ENCODE peak calls at places on chromosomes 6 and 20, in five cellular contexts. One of them, this sample, is unnamed.

GRCh38 chr20:50996901-50997830 is 25.7 kb downstream of the KCNG1 start:
- DNase-seq in colonic mucosa: no peak
- DNase-seq in uterus: no peak
- DNase-seq in cardiac muscle cell: no peak
- DNase-seq in Caco-2: no peak
- DNase-seq in this sample: peak; percentile 40

GRCh38 chr6:105509506-105510331 is 106.8 kb upstream of the PREP start:
- DNase-seq in cardiac muscle cell: peak; percentile 43
- DNase-seq in uterus: peak; percentile 21
- DNase-seq in Caco-2: peak; percentile 36
- DNase-seq in colonic mucosa: no peak
- DNase-seq in this sample: no peak

GRCh38 chr6:169141706-169142705 is 111.6 kb downstream of the THBS2 start:
- DNase-seq in cardiac muscle cell: no peak
- DNase-seq in uterus: peak; percentile 69
- DNase-seq in colonic mucosa: no peak
- DNase-seq in Caco-2: no peak
- DNase-seq in this sample: peak; percentile 42

GRCh38 chr6:132247381-132248159 is 153.7 kb downstream of the MOXD1 start:
- DNase-seq in cardiac muscle cell: no peak
- DNase-seq in Caco-2: no peak
- DNase-seq in uterus: no peak
- DNase-seq in colonic mucosa: no peak
- DNase-seq in this sample: peak; percentile 52

GRCh38 chr6:81996414-81996813 is 243.9 kb upstream of the TENT5A start:
- DNase-seq in uterus: no peak
- DNase-seq in colonic mucosa: no peak
- DNase-seq in Caco-2: no peak
- DNase-seq in cardiac muscle cell: no peak
- DNase-seq in this sample: peak; percentile 87

GRCh38 chr20:568097-568864 is 24.7 kb upstream of the CSNK2A1 start:
- DNase-seq in colonic mucosa: no peak
- DNase-seq in uterus: no peak
- DNase-seq in Caco-2: no peak
- DNase-seq in cardiac muscle cell: peak; percentile 69
- DNase-seq in this sample: no peak

GRCh38 chr6:158068156-158068892 is 86.7 kb downstream of the SYNJ2 start:
- DNase-seq in Caco-2: no peak
- DNase-seq in colonic mucosa: no peak
- DNase-seq in cardiac muscle cell: no peak
- DNase-seq in uterus: no peak
- DNase-seq in this sample: no peak

GRCh38 chr6:35449287-35449881 is 2.8 kb upstream of the FANCE start:
- DNase-seq in colonic mucosa: no peak
- DNase-seq in Caco-2: peak; percentile 58
- DNase-seq in uterus: no peak
- DNase-seq in cardiac muscle cell: peak; percentile 82
- DNase-seq in this sample: peak; percentile 71

GRCh38 chr20:46279104-46279503 is 29.2 kb downstream of the CDH22 start:
- DNase-seq in cardiac muscle cell: no peak
- DNase-seq in colonic mucosa: no peak
- DNase-seq in Caco-2: no peak
- DNase-seq in uterus: no peak
- DNase-seq in this sample: no peak

GRCh38 chr6:166786704-166787293 is 159.7 kb upstream of the RPS6KA2 start:
- DNase-seq in uterus: no peak
- DNase-seq in cardiac muscle cell: peak; percentile 79
- DNase-seq in colonic mucosa: peak; percentile 27
- DNase-seq in Caco-2: peak; percentile 65
- DNase-seq in this sample: peak; percentile 69

GRCh38 chr20:51862796-51863195 is 60.5 kb upstream of the SALL4 start:
- DNase-seq in Caco-2: no peak
- DNase-seq in cardiac muscle cell: no peak
- DNase-seq in uterus: no peak
- DNase-seq in colonic mucosa: no peak
- DNase-seq in this sample: peak; percentile 65

GRCh38 chr6:151178373-151178772 is 61.4 kb upstream of the AKAP12 start:
- DNase-seq in uterus: no peak
- DNase-seq in colonic mucosa: no peak
- DNase-seq in cardiac muscle cell: no peak
- DNase-seq in Caco-2: no peak
- DNase-seq in this sample: no peak

GRCh38 chr20:35311822-35312221 is 19.6 kb upstream of the FAM83C start:
- DNase-seq in colonic mucosa: no peak
- DNase-seq in uterus: no peak
- DNase-seq in Caco-2: no peak
- DNase-seq in cardiac muscle cell: no peak
- DNase-seq in this sample: no peak

GRCh38 chr6:119308994-119309657 is 40.4 kb downstream of the MAN1A1 start:
- DNase-seq in cardiac muscle cell: no peak
- DNase-seq in uterus: no peak
- DNase-seq in colonic mucosa: no peak
- DNase-seq in Caco-2: no peak
- DNase-seq in this sample: peak; percentile 42

GRCh38 chr20:21693322-21693721 is 12.1 kb upstream of the PAX1 start:
- DNase-seq in Caco-2: peak; percentile 16
- DNase-seq in uterus: no peak
- DNase-seq in cardiac muscle cell: peak; percentile 36
- DNase-seq in colonic mucosa: no peak
- DNase-seq in this sample: no peak

GRCh38 chr6:44012078-44012493 is 115.2 kb downstream of the MRPL14 start:
- DNase-seq in uterus: peak; percentile 10
- DNase-seq in colonic mucosa: no peak
- DNase-seq in cardiac muscle cell: no peak
- DNase-seq in Caco-2: no peak
- DNase-seq in this sample: peak; percentile 99

GRCh38 chr6:106444777-106445507 is 84.4 kb downstream of the CRYBG1 start:
- DNase-seq in Caco-2: peak; percentile 65
- DNase-seq in uterus: no peak
- DNase-seq in cardiac muscle cell: peak; percentile 76
- DNase-seq in colonic mucosa: peak; percentile 54
- DNase-seq in this sample: peak; percentile 72

GRCh38 chr6:150119256-150119655 is 23.6 kb upstream of the PPP1R14C start:
- DNase-seq in Caco-2: no peak
- DNase-seq in cardiac muscle cell: no peak
- DNase-seq in uterus: no peak
- DNase-seq in colonic mucosa: no peak
- DNase-seq in this sample: peak; percentile 18

GRCh38 chr6:1806935-1807334 is 197.2 kb downstream of the FOXC1 start:
- DNase-seq in Caco-2: no peak
- DNase-seq in uterus: no peak
- DNase-seq in colonic mucosa: no peak
- DNase-seq in cardiac muscle cell: no peak
- DNase-seq in this sample: no peak

GRCh38 chr6:1798303-1798964 is 188.7 kb downstream of the FOXC1 start:
- DNase-seq in colonic mucosa: no peak
- DNase-seq in uterus: no peak
- DNase-seq in cardiac muscle cell: no peak
- DNase-seq in Caco-2: peak; percentile 38
- DNase-seq in this sample: no peak

GRCh38 chr6:1798965-1799325 is 189.2 kb downstream of the FOXC1 start:
- DNase-seq in cardiac muscle cell: no peak
- DNase-seq in uterus: no peak
- DNase-seq in Caco-2: no peak
- DNase-seq in colonic mucosa: no peak
- DNase-seq in this sample: no peak

GRCh38 chr6:1801401-1801800 is 191.7 kb downstream of the FOXC1 start:
- DNase-seq in colonic mucosa: no peak
- DNase-seq in cardiac muscle cell: no peak
- DNase-seq in uterus: no peak
- DNase-seq in Caco-2: no peak
- DNase-seq in this sample: no peak

DNA sequence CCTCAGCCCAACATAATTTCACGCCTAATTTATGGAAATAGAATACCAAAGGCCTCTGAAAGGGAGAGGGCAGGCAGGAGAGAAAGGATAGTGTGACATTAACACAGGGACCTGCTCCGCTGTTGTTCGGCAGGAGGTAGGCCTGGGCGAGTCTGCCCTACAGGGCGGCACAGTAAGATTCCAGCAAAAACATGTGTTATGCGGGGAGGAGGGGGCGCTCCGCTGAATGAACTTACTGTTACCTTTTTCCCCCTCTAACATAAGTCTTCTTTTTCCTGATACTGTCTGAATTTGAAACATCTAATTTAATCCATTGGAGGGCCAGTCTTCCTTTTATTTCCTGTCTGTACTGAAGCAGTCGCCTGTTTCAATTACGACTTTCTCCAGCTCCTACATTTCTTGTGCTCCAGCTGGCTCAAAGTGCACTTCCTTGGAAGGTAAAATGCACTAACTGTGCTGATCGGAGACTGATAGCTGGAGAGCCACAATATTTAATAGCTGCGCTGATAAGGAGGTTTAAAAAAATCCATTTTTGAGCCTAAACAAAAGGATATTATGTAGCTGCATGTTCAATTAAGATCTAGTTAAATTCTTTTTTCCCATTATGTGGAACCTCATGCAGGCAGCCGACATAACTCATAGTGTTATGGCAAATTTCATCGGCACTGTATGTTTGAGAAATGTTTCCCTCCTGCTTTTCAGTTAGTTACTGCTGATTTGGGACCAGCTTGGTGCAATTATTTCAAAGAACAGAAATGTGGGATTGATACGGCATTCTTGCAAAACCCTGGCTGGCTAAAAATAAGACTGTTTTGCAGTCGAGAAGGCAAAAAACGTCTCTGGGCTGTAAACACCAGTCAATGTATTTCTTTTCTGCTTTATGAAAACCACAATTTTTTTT is 193.0 kb downstream of the FOXC1 start:
- DNase-seq in Caco-2: no peak
- DNase-seq in uterus: no peak
- DNase-seq in cardiac muscle cell: no peak
- DNase-seq in colonic mucosa: no peak
- DNase-seq in this sample: peak; percentile 36
- TF ChIP-seq CTCF in Caco-2: no peak
- TF ChIP-seq CTCF in uterus: no peak
- TF ChIP-seq CTCF in cardiac muscle cell: no peak
- TF ChIP-seq CTCF in colonic mucosa: no peak
- TF ChIP-seq CTCF in this sample: no peak

DNA sequence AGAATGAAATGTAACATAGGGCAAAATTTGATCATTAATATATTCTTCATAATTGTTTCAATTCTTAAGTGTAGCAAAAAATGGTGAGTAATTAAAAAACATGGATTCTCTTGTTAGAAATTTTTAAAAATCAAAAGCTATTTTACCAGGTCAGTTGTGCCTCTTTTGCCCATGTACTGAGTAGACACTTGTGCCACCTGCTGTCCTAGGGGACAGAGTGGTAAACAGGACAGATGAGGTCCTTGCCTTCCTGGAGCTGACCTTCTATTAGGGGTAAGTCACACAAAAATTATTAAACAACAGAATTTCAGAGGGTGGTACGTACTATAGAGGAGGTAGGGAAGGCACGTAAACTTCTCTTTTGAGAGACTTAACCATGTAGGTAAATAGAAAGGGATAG is 6.5 kb downstream of the RNF24 start:
- DNase-seq in colonic mucosa: no peak
- DNase-seq in Caco-2: no peak
- DNase-seq in cardiac muscle cell: no peak
- DNase-seq in uterus: no peak
- DNase-seq in this sample: no peak
- H3K4me3 ChIP-seq in colonic mucosa: no peak overlapping the region
- H3K4me3 ChIP-seq in Caco-2: no peak overlapping the region
- H3K4me3 ChIP-seq in cardiac muscle cell: no peak overlapping the region
- H3K4me3 ChIP-seq in uterus: no peak overlapping the region
- H3K4me3 ChIP-seq in this sample: no peak overlapping the region

GRCh38 chr6:163340201-163340887 is 74.2 kb upstream of the QKI start:
- DNase-seq in colonic mucosa: no peak
- DNase-seq in cardiac muscle cell: no peak
- DNase-seq in uterus: no peak
- DNase-seq in Caco-2: no peak
- DNase-seq in this sample: no peak
- TF ChIP-seq CTCF in colonic mucosa: no peak
- TF ChIP-seq CTCF in cardiac muscle cell: no peak
- TF ChIP-seq CTCF in uterus: no peak
- TF ChIP-seq CTCF in Caco-2: no peak
- TF ChIP-seq CTCF in this sample: no peak

GRCh38 chr6:156953125-156953477 is 175.9 kb downstream of the ARID1B start:
- DNase-seq in cardiac muscle cell: peak; percentile 55
- DNase-seq in Caco-2: no peak
- DNase-seq in uterus: no peak
- DNase-seq in colonic mucosa: no peak
- DNase-seq in this sample: no peak
- H3K4me3 ChIP-seq in cardiac muscle cell: peak overlapping the region; percentile 5
- H3K4me3 ChIP-seq in Caco-2: no peak overlapping the region
- H3K4me3 ChIP-seq in uterus: no peak overlapping the region
- H3K4me3 ChIP-seq in colonic mucosa: no peak overlapping the region
- H3K4me3 ChIP-seq in this sample: peak overlapping the region; percentile 42

DNA sequence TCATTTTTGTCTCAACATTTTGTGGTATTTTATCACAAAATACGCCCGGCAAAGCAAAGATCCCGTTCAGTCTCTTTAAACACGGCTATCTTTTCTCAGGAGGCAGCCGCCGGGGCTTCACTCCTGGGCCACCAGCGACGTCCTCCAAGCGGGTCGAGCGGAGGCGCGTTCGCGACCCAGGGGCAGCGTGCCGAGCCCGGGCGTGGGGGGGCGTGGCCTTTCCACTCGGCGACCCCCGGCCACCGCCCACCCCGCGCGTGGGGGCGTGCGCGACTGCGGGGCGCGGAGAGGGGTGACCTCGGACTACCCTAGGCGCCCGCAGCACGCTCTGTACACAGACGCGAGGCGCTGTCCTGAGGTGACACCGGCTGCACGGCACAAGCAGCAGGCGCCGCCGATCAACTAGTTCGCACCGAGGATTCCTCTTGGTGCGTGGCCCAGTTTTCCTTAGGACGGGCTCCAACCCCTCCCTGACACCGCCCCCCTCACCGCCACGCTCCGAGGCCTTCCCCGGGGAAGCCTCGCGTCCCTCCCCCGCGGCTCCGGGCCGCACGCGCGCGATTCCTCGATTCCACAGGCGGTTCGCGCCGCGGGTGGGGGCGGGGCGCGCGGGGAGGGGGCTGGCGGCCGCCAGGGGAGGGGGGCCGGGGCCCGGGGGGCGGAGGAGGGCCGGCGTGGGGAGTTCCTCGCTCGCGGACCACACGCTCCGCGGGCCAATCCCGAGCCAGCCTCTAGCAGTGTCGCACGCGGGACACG is 1.1 kb upstream of the JARID2 start:
- DNase-seq in colonic mucosa: peak; percentile 77
- DNase-seq in uterus: peak; percentile 83
- DNase-seq in cardiac muscle cell: peak; percentile 86
- DNase-seq in Caco-2: peak; percentile 75
- DNase-seq in this sample: peak; percentile 82
- TF ChIP-seq CTCF in colonic mucosa: no peak
- TF ChIP-seq CTCF in uterus: no peak
- TF ChIP-seq CTCF in cardiac muscle cell: no peak
- TF ChIP-seq CTCF in Caco-2: no peak
- TF ChIP-seq CTCF in this sample: no peak

GRCh38 chr6:16486661-16487060 is 248.3 kb downstream of the GMPR start:
- DNase-seq in colonic mucosa: no peak
- DNase-seq in uterus: no peak
- DNase-seq in cardiac muscle cell: no peak
- DNase-seq in Caco-2: no peak
- DNase-seq in this sample: no peak

GRCh38 chr6:16491666-16492322 is 253.4 kb downstream of the GMPR start:
- DNase-seq in colonic mucosa: no peak
- DNase-seq in cardiac muscle cell: no peak
- DNase-seq in Caco-2: peak; percentile 14
- DNase-seq in uterus: no peak
- DNase-seq in this sample: no peak

GRCh38 chr6:16487953-16488674 is 249.7 kb downstream of the GMPR start:
- DNase-seq in cardiac muscle cell: no peak
- DNase-seq in colonic mucosa: no peak
- DNase-seq in uterus: no peak
- DNase-seq in Caco-2: no peak
- DNase-seq in this sample: no peak

GRCh38 chr6:16493112-16493511 is 254.7 kb downstream of the GMPR start:
- DNase-seq in uterus: no peak
- DNase-seq in Caco-2: no peak
- DNase-seq in cardiac muscle cell: no peak
- DNase-seq in colonic mucosa: no peak
- DNase-seq in this sample: no peak

GRCh38 chr6:16488813-16489212 is 250.4 kb downstream of the GMPR start:
- DNase-seq in Caco-2: no peak
- DNase-seq in colonic mucosa: no peak
- DNase-seq in uterus: no peak
- DNase-seq in cardiac muscle cell: no peak
- DNase-seq in this sample: no peak
- H3K4me3 ChIP-seq in Caco-2: no peak overlapping the region
- H3K4me3 ChIP-seq in colonic mucosa: no peak overlapping the region
- H3K4me3 ChIP-seq in uterus: no peak overlapping the region
- H3K4me3 ChIP-seq in cardiac muscle cell: no peak overlapping the region
- H3K4me3 ChIP-seq in this sample: no peak overlapping the region